ENCODE peak calls at places on chromosomes 4 and X, in six cellular contexts. One of them, this sample, is unnamed.
A peak's percentile ranks its signal among the peaks of the same experiment; 100 is the strongest.

GRCh38 chr4:7294176-7294756 is 101.9 kb downstream of the SORCS2 start:
- DNase-seq in tibial artery: no peak
- DNase-seq in CD8-positive, alpha-beta T cell: no peak
- DNase-seq in colonic mucosa: no peak
- DNase-seq in HCT116: no peak
- DNase-seq in keratinocyte: no peak
- DNase-seq in this sample: no peak

GRCh38 chr4:188778880-188779279 is 639.6 kb downstream of the TRIML1 start:
- DNase-seq in keratinocyte: no peak
- DNase-seq in HCT116: no peak
- DNase-seq in tibial artery: no peak
- DNase-seq in colonic mucosa: no peak
- DNase-seq in CD8-positive, alpha-beta T cell: no peak
- DNase-seq in this sample: no peak

GRCh38 chr4:30094866-30095265 is 625.3 kb upstream of the PCDH7 start:
- DNase-seq in tibial artery: no peak
- DNase-seq in HCT116: no peak
- DNase-seq in CD8-positive, alpha-beta T cell: no peak
- DNase-seq in keratinocyte: no peak
- DNase-seq in colonic mucosa: no peak
- DNase-seq in this sample: no peak

GRCh38 chr4:145635630-145636029 is 16.4 kb downstream of the MMAA start:
- DNase-seq in colonic mucosa: no peak
- DNase-seq in HCT116: no peak
- DNase-seq in keratinocyte: no peak
- DNase-seq in tibial artery: no peak
- DNase-seq in CD8-positive, alpha-beta T cell: no peak
- DNase-seq in this sample: no peak

GRCh38 chr4:1365271-1366178 is 18.5 kb downstream of the UVSSA start:
- DNase-seq in HCT116: no peak
- DNase-seq in CD8-positive, alpha-beta T cell: no peak
- DNase-seq in colonic mucosa: no peak
- DNase-seq in keratinocyte: no peak
- DNase-seq in tibial artery: no peak
- DNase-seq in this sample: no peak

GRCh38 chrX:131677655-131678628 is 134.1 kb downstream of the OR13H1 start:
- DNase-seq in CD8-positive, alpha-beta T cell: peak; percentile 11
- DNase-seq in HCT116: peak; percentile 18
- DNase-seq in colonic mucosa: peak; percentile 28
- DNase-seq in tibial artery: no peak
- DNase-seq in keratinocyte: no peak
- DNase-seq in this sample: no peak

GRCh38 chr4:74331944-74332343 is 23.7 kb downstream of the EPGN start:
- DNase-seq in CD8-positive, alpha-beta T cell: no peak
- DNase-seq in colonic mucosa: no peak
- DNase-seq in tibial artery: no peak
- DNase-seq in keratinocyte: no peak
- DNase-seq in HCT116: no peak
- DNase-seq in this sample: no peak

GRCh38 chr4:175874290-175874689 is 62.2 kb upstream of the GPM6A start:
- DNase-seq in keratinocyte: no peak
- DNase-seq in colonic mucosa: no peak
- DNase-seq in tibial artery: no peak
- DNase-seq in CD8-positive, alpha-beta T cell: no peak
- DNase-seq in HCT116: no peak
- DNase-seq in this sample: no peak

GRCh38 chr4:183328832-183329231 is 6.6 kb upstream of the CLDN24 start:
- DNase-seq in CD8-positive, alpha-beta T cell: no peak
- DNase-seq in keratinocyte: no peak
- DNase-seq in HCT116: no peak
- DNase-seq in tibial artery: no peak
- DNase-seq in colonic mucosa: no peak
- DNase-seq in this sample: no peak

GRCh38 chrX:45709381-45709780 is 508.7 kb upstream of the DIPK2B start:
- DNase-seq in CD8-positive, alpha-beta T cell: no peak
- DNase-seq in keratinocyte: peak; percentile 58
- DNase-seq in colonic mucosa: no peak
- DNase-seq in tibial artery: no peak
- DNase-seq in HCT116: no peak
- DNase-seq in this sample: no peak

GRCh38 chrX:42944381-42944998 is 166.5 kb upstream of the PPP1R2C start:
- DNase-seq in colonic mucosa: no peak
- DNase-seq in HCT116: no peak
- DNase-seq in CD8-positive, alpha-beta T cell: no peak
- DNase-seq in tibial artery: no peak
- DNase-seq in keratinocyte: no peak
- DNase-seq in this sample: peak; percentile 50

GRCh38 chrX:107776649-107777535 is 641 bp upstream of the NCBP2L start:
- DNase-seq in HCT116: peak; percentile 79
- DNase-seq in tibial artery: peak; percentile 88
- DNase-seq in keratinocyte: peak; percentile 69
- DNase-seq in CD8-positive, alpha-beta T cell: peak; percentile 43
- DNase-seq in colonic mucosa: peak; percentile 78
- DNase-seq in this sample: peak; percentile 78

GRCh38 chrX:154444755-154445246 is 860 bp downstream of the FAM50A start:
- DNase-seq in HCT116: no peak
- DNase-seq in keratinocyte: no peak
- DNase-seq in CD8-positive, alpha-beta T cell: no peak
- DNase-seq in colonic mucosa: no peak
- DNase-seq in tibial artery: no peak
- DNase-seq in this sample: no peak

GRCh38 chr4:114015444-114015899 is 36.0 kb upstream of the ARSJ start:
- DNase-seq in CD8-positive, alpha-beta T cell: no peak
- DNase-seq in tibial artery: no peak
- DNase-seq in HCT116: peak; percentile 78
- DNase-seq in colonic mucosa: no peak
- DNase-seq in keratinocyte: peak; percentile 80
- DNase-seq in this sample: no peak

GRCh38 chrX:15087747-15088146 is 182.1 kb downstream of the ASB9 start:
- DNase-seq in colonic mucosa: no peak
- DNase-seq in tibial artery: no peak
- DNase-seq in CD8-positive, alpha-beta T cell: no peak
- DNase-seq in HCT116: no peak
- DNase-seq in keratinocyte: no peak
- DNase-seq in this sample: no peak

GRCh38 chrX:40090050-40090804 is 7.5 kb downstream of the BCOR start:
- DNase-seq in tibial artery: peak; percentile 71
- DNase-seq in colonic mucosa: no peak
- DNase-seq in HCT116: no peak
- DNase-seq in keratinocyte: no peak
- DNase-seq in CD8-positive, alpha-beta T cell: no peak
- DNase-seq in this sample: no peak

GRCh38 chr4:181143241-181143854 is 1099.9 kb upstream of the TENM3 start:
- DNase-seq in CD8-positive, alpha-beta T cell: peak; percentile 56
- DNase-seq in HCT116: peak; percentile 56
- DNase-seq in keratinocyte: peak; percentile 2
- DNase-seq in tibial artery: peak; percentile 75
- DNase-seq in colonic mucosa: peak; percentile 71
- DNase-seq in this sample: peak; percentile 40

GRCh38 chr4:156217236-156217635 is 263.6 kb upstream of the CTSO start:
- DNase-seq in colonic mucosa: no peak
- DNase-seq in CD8-positive, alpha-beta T cell: no peak
- DNase-seq in HCT116: no peak
- DNase-seq in keratinocyte: no peak
- DNase-seq in tibial artery: no peak
- DNase-seq in this sample: no peak

GRCh38 chrX:20951016-20951795 is 423.0 kb upstream of the CNKSR2 start:
- DNase-seq in keratinocyte: peak; percentile 11
- DNase-seq in tibial artery: no peak
- DNase-seq in CD8-positive, alpha-beta T cell: no peak
- DNase-seq in colonic mucosa: no peak
- DNase-seq in HCT116: no peak
- DNase-seq in this sample: no peak

GRCh38 chr4:77074961-77075855 is 581 bp downstream of the CCNI start:
- DNase-seq in HCT116: no peak
- DNase-seq in colonic mucosa: peak; percentile 75
- DNase-seq in keratinocyte: no peak
- DNase-seq in tibial artery: peak; percentile 88
- DNase-seq in CD8-positive, alpha-beta T cell: peak; percentile 69
- DNase-seq in this sample: peak; percentile 77

GRCh38 chr4:107740381-107740780 is 20.3 kb upstream of the PAPSS1 start:
- DNase-seq in tibial artery: no peak
- DNase-seq in CD8-positive, alpha-beta T cell: no peak
- DNase-seq in keratinocyte: no peak
- DNase-seq in HCT116: no peak
- DNase-seq in colonic mucosa: no peak
- DNase-seq in this sample: no peak

GRCh38 chr4:159142254-159142653 is 39.4 kb downstream of the RAPGEF2 start:
- DNase-seq in HCT116: no peak
- DNase-seq in tibial artery: no peak
- DNase-seq in colonic mucosa: no peak
- DNase-seq in keratinocyte: no peak
- DNase-seq in CD8-positive, alpha-beta T cell: no peak
- DNase-seq in this sample: no peak

GRCh38 chrX:110418220-110418856 is 59.7 kb downstream of the RTL9 start:
- DNase-seq in CD8-positive, alpha-beta T cell: no peak
- DNase-seq in keratinocyte: no peak
- DNase-seq in tibial artery: no peak
- DNase-seq in HCT116: no peak
- DNase-seq in colonic mucosa: no peak
- DNase-seq in this sample: no peak

DNA sequence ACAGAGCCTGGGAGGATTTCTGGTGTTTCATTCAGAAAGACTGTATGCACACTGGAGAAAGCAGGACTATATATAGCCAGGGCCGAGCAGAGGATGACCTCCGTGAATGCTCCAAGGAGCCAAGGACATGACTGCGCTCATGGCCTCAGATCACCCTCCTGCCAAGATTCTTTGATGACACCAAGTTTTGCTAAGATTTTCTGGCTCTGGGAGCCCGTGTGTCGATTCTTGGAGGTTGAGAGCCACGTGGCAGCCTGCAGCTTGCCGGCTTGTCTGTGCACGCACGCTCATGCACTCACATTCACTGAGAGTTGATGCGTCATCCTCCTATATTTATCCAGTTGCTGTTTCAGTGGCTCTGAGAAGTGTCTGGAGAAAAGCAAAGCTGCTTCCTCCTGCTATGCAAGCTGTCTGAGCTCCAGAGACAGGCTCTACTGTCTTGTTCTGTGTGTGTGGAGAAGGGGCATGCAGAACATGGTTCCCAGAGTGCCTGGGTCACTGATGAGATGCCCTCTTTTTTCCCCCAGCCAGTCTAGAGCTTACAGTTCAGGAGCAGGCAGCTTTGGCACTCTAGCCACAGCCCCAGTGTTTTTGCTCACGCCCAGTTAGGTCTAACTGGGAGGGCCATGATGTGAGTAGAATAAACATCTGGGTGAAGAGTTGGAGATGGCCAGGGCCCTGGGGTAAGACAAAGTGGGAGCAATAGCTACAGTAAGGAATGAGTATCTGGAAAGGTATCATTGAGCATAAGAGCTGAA is 64.9 kb upstream of the SCOC start:
- DNase-seq in keratinocyte: peak; percentile 79
- DNase-seq in CD8-positive, alpha-beta T cell: no peak
- DNase-seq in colonic mucosa: peak; percentile 26
- DNase-seq in HCT116: no peak
- DNase-seq in tibial artery: peak; percentile 94
- DNase-seq in this sample: no peak
- H3K27ac ChIP-seq in keratinocyte: no peak overlapping the region
- H3K27ac ChIP-seq in CD8-positive, alpha-beta T cell: no peak overlapping the region
- H3K27ac ChIP-seq in colonic mucosa: no peak overlapping the region
- H3K27ac ChIP-seq in HCT116: no peak overlapping the region
- H3K27ac ChIP-seq in tibial artery: peak overlapping the region; percentile 71
- H3K27ac ChIP-seq in this sample: no peak overlapping the region

DNA sequence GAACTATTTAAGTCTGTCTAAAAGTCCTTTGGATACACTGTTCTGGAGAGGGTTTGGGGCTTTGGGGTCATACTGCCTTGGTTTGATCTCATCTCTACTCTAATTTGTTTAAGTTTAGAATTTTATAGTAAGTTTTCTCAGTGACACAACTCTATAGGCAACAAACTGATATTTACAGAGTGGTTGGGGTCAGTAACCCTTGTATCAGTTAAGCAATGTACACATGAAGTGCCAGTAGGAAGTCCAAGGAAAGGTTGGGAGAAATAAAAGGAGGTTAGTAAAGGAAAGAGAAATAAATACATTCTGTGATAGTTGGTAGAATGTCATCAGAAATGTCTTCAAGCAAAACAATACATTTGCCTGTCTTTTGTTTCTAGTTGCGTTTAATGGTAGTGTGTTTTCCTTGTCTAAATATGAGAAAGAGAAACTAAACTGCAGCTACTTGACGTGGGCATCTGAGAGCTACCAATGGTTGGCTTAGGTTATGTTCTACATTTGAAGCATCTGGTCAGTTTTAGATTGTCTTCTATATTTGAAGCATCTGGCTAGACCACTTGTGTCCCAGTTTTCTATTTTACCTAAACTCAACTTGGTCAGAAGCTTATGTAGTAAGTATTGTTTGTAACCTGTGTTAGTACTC is 6.9 kb downstream of the ATP7A start:
- DNase-seq in CD8-positive, alpha-beta T cell: no peak
- DNase-seq in HCT116: no peak
- DNase-seq in colonic mucosa: no peak
- DNase-seq in keratinocyte: no peak
- DNase-seq in tibial artery: no peak
- DNase-seq in this sample: no peak
- H3K4me3 ChIP-seq in CD8-positive, alpha-beta T cell: no peak overlapping the region
- H3K4me3 ChIP-seq in HCT116: no peak overlapping the region
- H3K4me3 ChIP-seq in colonic mucosa: no peak overlapping the region
- H3K4me3 ChIP-seq in keratinocyte: no peak overlapping the region
- H3K4me3 ChIP-seq in tibial artery: no peak overlapping the region
- H3K4me3 ChIP-seq in this sample: peak overlapping the region; percentile 15

GRCh38 chrX:11438767-11439166 is 145.6 kb downstream of the AMELX start:
- DNase-seq in keratinocyte: no peak
- DNase-seq in colonic mucosa: no peak
- DNase-seq in tibial artery: no peak
- DNase-seq in HCT116: no peak
- DNase-seq in CD8-positive, alpha-beta T cell: no peak
- DNase-seq in this sample: no peak

GRCh38 chrX:11437642-11438379 is 144.6 kb downstream of the AMELX start:
- DNase-seq in keratinocyte: no peak
- DNase-seq in HCT116: no peak
- DNase-seq in tibial artery: peak; percentile 74
- DNase-seq in CD8-positive, alpha-beta T cell: no peak
- DNase-seq in colonic mucosa: no peak
- DNase-seq in this sample: no peak

GRCh38 chrX:11435568-11435967 is 142.4 kb downstream of the AMELX start:
- DNase-seq in colonic mucosa: no peak
- DNase-seq in HCT116: no peak
- DNase-seq in keratinocyte: no peak
- DNase-seq in tibial artery: no peak
- DNase-seq in CD8-positive, alpha-beta T cell: no peak
- DNase-seq in this sample: no peak

GRCh38 chrX:11434607-11435006 is 141.4 kb downstream of the AMELX start:
- DNase-seq in CD8-positive, alpha-beta T cell: no peak
- DNase-seq in tibial artery: no peak
- DNase-seq in keratinocyte: no peak
- DNase-seq in colonic mucosa: no peak
- DNase-seq in HCT116: no peak
- DNase-seq in this sample: no peak

GRCh38 chrX:11438380-11438723 is 145.1 kb downstream of the AMELX start:
- DNase-seq in tibial artery: no peak
- DNase-seq in keratinocyte: no peak
- DNase-seq in colonic mucosa: no peak
- DNase-seq in CD8-positive, alpha-beta T cell: no peak
- DNase-seq in HCT116: no peak
- DNase-seq in this sample: no peak
- H3K4me1 ChIP-seq in tibial artery: no peaks in the 10 kb centered on the region
- H3K4me1 ChIP-seq in keratinocyte: peaks cover 4% of the 10 kb centered on the region
- H3K4me1 ChIP-seq in colonic mucosa: no peaks in the 10 kb centered on the region
- H3K4me1 ChIP-seq in CD8-positive, alpha-beta T cell: no peaks in the 10 kb centered on the region
- H3K4me1 ChIP-seq in HCT116: no peaks in the 10 kb centered on the region
- H3K4me1 ChIP-seq in this sample: no peaks in the 10 kb centered on the region

GRCh38 chr4:128462104-128462783 is 174.6 kb upstream of the PGRMC2 start:
- DNase-seq in tibial artery: no peak
- DNase-seq in CD8-positive, alpha-beta T cell: no peak
- DNase-seq in keratinocyte: no peak
- DNase-seq in colonic mucosa: no peak
- DNase-seq in HCT116: no peak
- DNase-seq in this sample: no peak
- H3K27ac ChIP-seq in tibial artery: no peak overlapping the region
- H3K27ac ChIP-seq in CD8-positive, alpha-beta T cell: no peak overlapping the region
- H3K27ac ChIP-seq in keratinocyte: no peak overlapping the region
- H3K27ac ChIP-seq in colonic mucosa: no peak overlapping the region
- H3K27ac ChIP-seq in HCT116: no peak overlapping the region
- H3K27ac ChIP-seq in this sample: no peak overlapping the region

This sample was measured in CD8-positive, alpha-beta memory T cell.